ENCODE peak calls at places on chromosomes 16 and 17, in five cellular contexts. P, T, V, B and K are unnamed samples.

GRCh38 chr17:496761-497586 is 144.4 kb upstream of the RPH3AL start:
- DNase-seq in P (no peak), T (peak; percentile 30), V (no peak), B (no peak), K (no peak)

GRCh38 chr17:78166416-78166815 is 2.0 kb upstream of the SYNGR2 start:
- DNase-seq in P (no peak), T (no peak), V (no peak), B (no peak), K (no peak)

GRCh38 chr16:70740919-70741778 is 55.3 kb upstream of the MTSS2 start:
- DNase-seq in P (no peak), T (peak; percentile 15), V (peak; percentile 74), B (no peak), K (no peak)

GRCh38 chr16:53456625-53457024 is 22.4 kb downstream of the RBL2 start:
- DNase-seq in P (no peak), T (no peak), V (no peak), B (no peak), K (no peak)

GRCh38 chr16:89764711-89765201 is 43.4 kb downstream of the ZNF276 start:
- DNase-seq in P (no peak), T (peak; percentile 57), V (no peak), B (no peak), K (peak; percentile 67)

GRCh38 chr16:1539720-1540555 is 6.5 kb downstream of the TMEM204 start:
- DNase-seq in P (no peak), T (no peak), V (no peak), B (no peak), K (no peak)

GRCh38 chr17:41802961-41803682 is 8.6 kb downstream of the P3H4 start:
- DNase-seq in P (no peak), T (no peak), V (no peak), B (no peak), K (no peak)

GRCh38 chr17:50683434-50684287 is 24.1 kb downstream of the ANKRD40 start:
- DNase-seq in P (no peak), T (no peak), V (no peak), B (peak; percentile 53), K (no peak)

GRCh38 chr16:23026777-23027362 is 122.4 kb downstream of the USP31 start:
- DNase-seq in P (no peak), T (no peak), V (peak; percentile 11), B (no peak), K (no peak)

GRCh38 chr17:38549285-38549684 is 56.5 kb downstream of the SRCIN1 start:
- DNase-seq in P (no peak), T (no peak), V (no peak), B (no peak), K (no peak)

GRCh38 chr17:4722678-4723240 is 8.5 kb upstream of the MED11 start:
- DNase-seq in P (no peak), T (no peak), V (no peak), B (no peak), K (no peak)

GRCh38 chr17:65231086-65231485 is 93.9 kb downstream of the RGS9 start:
- DNase-seq in P (no peak), T (no peak), V (no peak), B (no peak), K (no peak)

GRCh38 chr16:84726670-84727467 is 27.1 kb downstream of the USP10 start:
- DNase-seq in P (no peak), T (peak; percentile 9), V (no peak), B (peak; percentile 80), K (peak; percentile 73)

GRCh38 chr17:57138956-57139576 is 54.0 kb downstream of the AKAP1 start:
- DNase-seq in P (peak; percentile 32), T (no peak), V (no peak), B (no peak), K (no peak)

GRCh38 chr16:67406628-67407027 is 9.6 kb downstream of the ZDHHC1 start:
- DNase-seq in P (peak; percentile 71), T (no peak), V (peak; percentile 95), B (no peak), K (no peak)

GRCh38 chr17:4617590-4618356 is 23.7 kb downstream of the ALOX15 start:
- DNase-seq in P (no peak), T (no peak), V (no peak), B (no peak), K (no peak)

GRCh38 chr16:8512941-8513624 is 77.2 kb downstream of the TMEM114 start:
- DNase-seq in P (no peak), T (no peak), V (no peak), B (no peak), K (no peak)

GRCh38 chr17:52957411-52957810 is 798.9 kb upstream of the CA10 start:
- DNase-seq in P (no peak), T (no peak), V (no peak), B (no peak), K (no peak)

GRCh38 chr17:47978324-47978723 is 7.4 kb downstream of the CDK5RAP3 start:
- DNase-seq in P (no peak), T (peak; percentile 63), V (peak; percentile 87), B (peak; percentile 80), K (peak; percentile 20)

GRCh38 chr17:34721326-34721725 is 141.9 kb downstream of the TMEM132E start:
- DNase-seq in P (no peak), T (no peak), V (no peak), B (no peak), K (no peak)

GRCh38 chr16:24800586-24800985 is 45.2 kb upstream of the SLC5A11 start:
- DNase-seq in P (no peak), T (no peak), V (peak; percentile 17), B (peak; percentile 46), K (no peak)

GRCh38 chr17:50518265-50519023 is 10.2 kb downstream of the MYCBPAP start:
- DNase-seq in P (no peak), T (no peak), V (no peak), B (peak; percentile 37), K (no peak)

GRCh38 chr16:5633845-5634440 is 536.3 kb upstream of the EEF2KMT start:
- DNase-seq in P (no peak), T (no peak), V (no peak), B (no peak), K (no peak)

GRCh38 chr16:57736419-57737281 is 1.1 kb downstream of the KATNB1 start:
- DNase-seq in P (peak; percentile 47), T (peak; percentile 61), V (peak; percentile 75), B (peak; percentile 71), K (no peak)

GRCh38 chr17:79916991-79917901 is 78.0 kb upstream of the CBX4 start:
- DNase-seq in P (no peak), T (no peak), V (no peak), B (no peak), K (no peak)

GRCh38 chr17:38441429-38442061 is 13.3 kb downstream of the ARHGAP23 start:
- DNase-seq in P (no peak), T (no peak), V (no peak), B (no peak), K (no peak)

GRCh38 chr16:12917653-12918052 is 16.3 kb downstream of the SHISA9 start:
- DNase-seq in P (no peak), T (no peak), V (peak; percentile 49), B (no peak), K (no peak)

GRCh38 chr17:45016823-45017222 is 34.6 kb downstream of the DCAKD start:
- DNase-seq in P (no peak), T (no peak), V (no peak), B (no peak), K (no peak)

GRCh38 chr17:77880702-77881450 is 77.6 kb upstream of the TNRC6C start:
- DNase-seq in P (no peak), T (no peak), V (no peak), B (no peak), K (no peak)

GRCh38 chr17:47611372-47612350 is 38.1 kb upstream of the KPNB1 start:
- DNase-seq in P (no peak), T (no peak), V (no peak), B (no peak), K (no peak)

GRCh38 chr16:30032083-30032819 is 1.2 kb upstream of the TLCD3B start:
- DNase-seq in P (peak; percentile 12), T (peak; percentile 74), V (peak; percentile 70), B (peak; percentile 72), K (peak; percentile 52)

GRCh38 chr17:36652716-36653115 is 51.3 kb downstream of the MRM1 start:
- DNase-seq in P (no peak), T (no peak), V (no peak), B (no peak), K (no peak)

GRCh38 chr17:28086519-28086918 is 44.0 kb downstream of the NLK start:
- DNase-seq in P (no peak), T (no peak), V (peak; percentile 4), B (no peak), K (no peak)

GRCh38 chr16:56295739-56296527 is 104.6 kb downstream of the GNAO1 start:
- DNase-seq in P (no peak), T (no peak), V (no peak), B (no peak), K (no peak)